ENCODE peak calls at places on chromosomes 1 and 21, in nine cellular contexts. T is SJSA1, Q is heart left ventricle, W is ascending aorta, O is mucosa of descending colon, V is mesenchymal stem cell, Y is GM23248, Z is upper lobe of right lung, B is Karpas-422. D is an unnamed sample.
A peak's percentile ranks its signal among the peaks of the same experiment; 100 is the strongest.

GRCh38 chr1:37338658-37339057 is 135.7 kb upstream of the ZC3H12A start:
- DNase-seq in T (no peak), Q (no peak), W (no peak), O (no peak), V (no peak), Y (no peak), Z (no peak), B (no peak), D (no peak)

GRCh38 chr1:93177991-93178390 is 2.2 kb downstream of the TMED5 start:
- DNase-seq in T (peak; percentile 46), Q (no peak), W (no peak), O (no peak), V (peak; percentile 55), Y (peak; percentile 63), Z (no peak), B (no peak), D (no peak)

GRCh38 chr1:52238474-52238873 is 96.6 kb downstream of the ZFYVE9 start:
- DNase-seq in T (no peak), Q (no peak), W (no peak), O (no peak), V (peak; percentile 56), Y (peak; percentile 86), Z (no peak), B (no peak), D (no peak)

GRCh38 chr1:102550729-102551384 is 554.1 kb upstream of the OLFM3 start:
- DNase-seq in T (peak; percentile 6), Q (no peak), W (no peak), O (no peak), V (peak; percentile 27), Y (peak; percentile 62), Z (no peak), B (peak; percentile 71), D (peak; percentile 15)

GRCh38 chr1:26360051-26360806 is 6.3 kb upstream of the CRYBG2 start:
- DNase-seq in T (no peak), Q (no peak), W (no peak), O (peak; percentile 71), V (no peak), Y (no peak), Z (no peak), B (no peak), D (no peak)

GRCh38 chr1:85411567-85412312 is 53.2 kb downstream of the DDAH1 start:
- DNase-seq in T (no peak), Q (no peak), W (no peak), O (no peak), V (no peak), Y (peak; percentile 35), Z (no peak), B (no peak), D (no peak)

GRCh38 chr1:91020967-91021685 is 709 bp downstream of the ZNF644 start:
- DNase-seq in T (peak; percentile 76), Q (peak; percentile 59), W (peak; percentile 33), O (peak; percentile 84), V (peak; percentile 95), Y (peak; percentile 91), Z (peak; percentile 83), B (peak; percentile 85), D (peak; percentile 80)

GRCh38 chr21:36385909-36386642 is 884 bp downstream of the CHAF1B start:
- DNase-seq in T (peak; percentile 24), Q (no peak), W (no peak), O (no peak), V (no peak), Y (peak; percentile 48), Z (no peak), B (no peak), D (no peak)

GRCh38 chr1:42592811-42593210 is 65.4 kb upstream of the PPIH start:
- DNase-seq in T (no peak), Q (no peak), W (no peak), O (no peak), V (no peak), Y (no peak), Z (no peak), B (no peak), D (no peak)

GRCh38 chr1:184158911-184159701 is 107.6 kb downstream of the TSEN15 start:
- DNase-seq in T (no peak), Q (no peak), W (no peak), O (no peak), V (peak; percentile 35), Y (peak; percentile 27), Z (no peak), B (no peak), D (no peak)

GRCh38 chr1:206445861-206446495 is 24.3 kb upstream of the IKBKE start:
- DNase-seq in T (no peak), Q (no peak), W (no peak), O (no peak), V (no peak), Y (no peak), Z (no peak), B (no peak), D (no peak)

GRCh38 chr1:44033756-44034155 is 2.5 kb upstream of the SLC6A9 start:
- DNase-seq in T (no peak), Q (no peak), W (no peak), O (no peak), V (no peak), Y (no peak), Z (no peak), B (no peak), D (no peak)

GRCh38 chr21:33115586-33116541 is 45.9 kb downstream of the OLIG1 start:
- DNase-seq in T (no peak), Q (no peak), W (no peak), O (no peak), V (no peak), Y (no peak), Z (no peak), B (no peak), D (no peak)

GRCh38 chr1:28437260-28437923 is 67.9 kb downstream of the PHACTR4 start:
- DNase-seq in T (peak; percentile 82), Q (no peak), W (no peak), O (no peak), V (peak; percentile 97), Y (peak; percentile 86), Z (no peak), B (no peak), D (peak; percentile 81)

GRCh38 chr1:60746278-60746761 is 336.0 kb upstream of the NFIA start:
- DNase-seq in T (no peak), Q (peak; percentile 36), W (no peak), O (peak; percentile 18), V (no peak), Y (no peak), Z (peak; percentile 53), B (no peak), D (no peak)

GRCh38 chr1:84278905-84279304 is 22.6 kb upstream of the SAMD13 start:
- DNase-seq in T (no peak), Q (no peak), W (no peak), O (no peak), V (no peak), Y (no peak), Z (no peak), B (no peak), D (no peak)

GRCh38 chr21:25759573-25759972 is 24.8 kb downstream of the GABPA start:
- DNase-seq in T (no peak), Q (no peak), W (no peak), O (no peak), V (peak; percentile 17), Y (peak; percentile 17), Z (no peak), B (no peak), D (no peak)

GRCh38 chr1:203274603-203275381 is 30.5 kb upstream of the BTG2 start:
- DNase-seq in T (no peak), Q (no peak), W (peak; percentile 65), O (no peak), V (peak; percentile 83), Y (peak; percentile 65), Z (peak; percentile 43), B (no peak), D (no peak)

GRCh38 chr1:15153184-15153841 is at the start of gene TMEM51:
- DNase-seq in T (peak; percentile 81), Q (peak; percentile 74), W (no peak), O (peak; percentile 86), V (peak; percentile 82), Y (peak; percentile 56), Z (peak; percentile 90), B (no peak), D (peak; percentile 79)

GRCh38 chr1:228352677-228353481 is 53.8 kb downstream of the TRIM11 start:
- DNase-seq in T (no peak), Q (no peak), W (no peak), O (peak; percentile 32), V (no peak), Y (no peak), Z (no peak), B (no peak), D (peak; percentile 1)

GRCh38 chr1:2825487-2826189 is 24.1 kb upstream of the TTC34 start:
- DNase-seq in T (no peak), Q (no peak), W (no peak), O (peak; percentile 25), V (no peak), Y (no peak), Z (no peak), B (no peak), D (no peak)
- H3K9me3 ChIP-seq in T (peaks cover 13% of the 10 kb centered on the region), Q (no peaks in the 10 kb centered on the region), W (no peaks in the 10 kb centered on the region), O (no peaks in the 10 kb centered on the region), V (peaks cover 18% of the 10 kb centered on the region), Y (no peaks in the 10 kb centered on the region), Z (no peaks in the 10 kb centered on the region), B (peaks cover 3% of the 10 kb centered on the region), D (no peaks in the 10 kb centered on the region)

DNA sequence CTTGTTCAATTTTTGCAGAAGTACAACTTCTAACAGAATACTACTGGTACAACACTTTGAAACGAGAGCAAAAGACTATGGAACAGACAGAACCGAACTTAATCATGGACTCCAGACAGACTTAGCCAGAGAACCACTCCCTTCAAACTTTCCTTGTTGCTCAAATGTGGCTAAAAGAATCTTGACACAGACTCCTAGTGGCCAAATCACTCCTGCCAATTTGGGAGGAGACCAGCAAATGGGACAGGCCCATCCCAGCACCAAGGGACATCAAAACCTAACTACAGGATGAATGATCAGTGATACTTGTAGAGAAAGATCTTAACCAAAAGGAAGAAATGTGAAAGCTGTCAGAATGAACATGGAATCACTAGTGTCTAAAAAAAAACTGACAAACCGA is 154.0 kb downstream of the MATN1 start:
- DNase-seq in T (no peak), Q (no peak), W (no peak), O (no peak), V (no peak), Y (peak; percentile 9), Z (no peak), B (no peak), D (no peak)
- H3K9me3 ChIP-seq in T (no peaks in the 10 kb centered on the region), Q (no peaks in the 10 kb centered on the region), W (no peaks in the 10 kb centered on the region), O (no peaks in the 10 kb centered on the region), V (no peaks in the 10 kb centered on the region), Y (no peaks in the 10 kb centered on the region), Z (no peaks in the 10 kb centered on the region), B (no peaks in the 10 kb centered on the region), D (no peaks in the 10 kb centered on the region)

GRCh38 chr21:7951854-7952519 is 2569.4 kb upstream of the TPTE start:
- DNase-seq in T (no peak), Q (no peak), W (no peak), O (no peak), V (no peak), Y (no peak), Z (no peak), B (no peak), D (no peak)
- H3K9me3 ChIP-seq in T (peaks cover 56% of the 10 kb centered on the region), Q (peaks cover 97% of the 10 kb centered on the region), W (peaks cover 71% of the 10 kb centered on the region), O (peaks cover 99% of the 10 kb centered on the region), V (peaks cover 100% of the 10 kb centered on the region), Y (peaks cover 36% of the 10 kb centered on the region), Z (peaks cover 92% of the 10 kb centered on the region), B (peaks cover 98% of the 10 kb centered on the region), D (peaks cover 67% of the 10 kb centered on the region)

DNA sequence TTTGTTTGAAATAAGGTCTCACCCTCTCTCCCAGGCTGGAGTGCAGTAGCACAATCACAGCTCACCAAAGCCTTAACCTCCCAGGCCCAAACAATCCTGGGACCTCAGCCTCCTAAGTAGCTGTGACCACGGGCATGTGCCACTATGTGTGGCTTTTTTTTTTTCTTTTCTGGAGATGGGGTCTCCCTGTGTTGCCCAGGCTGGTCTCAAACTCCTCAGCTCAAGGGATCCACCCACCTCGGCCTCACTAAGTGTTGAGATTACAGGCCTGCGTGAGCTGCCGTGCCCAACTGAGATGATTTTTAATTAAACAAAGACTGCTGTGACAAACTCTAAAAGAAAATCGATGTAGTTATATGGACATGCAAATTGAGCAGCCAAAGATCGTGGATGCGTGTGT is 768.4 kb upstream of the ADGRL2 start:
- DNase-seq in T (no peak), Q (no peak), W (no peak), O (no peak), V (no peak), Y (no peak), Z (no peak), B (no peak), D (no peak)
- H3K9me3 ChIP-seq in T (no peaks in the 10 kb centered on the region), Q (no peaks in the 10 kb centered on the region), W (no peaks in the 10 kb centered on the region), O (no peaks in the 10 kb centered on the region), V (no peaks in the 10 kb centered on the region), Y (no peaks in the 10 kb centered on the region), Z (no peaks in the 10 kb centered on the region), B (peaks cover 21% of the 10 kb centered on the region), D (no peaks in the 10 kb centered on the region)